ENCODE peak calls at places on chromosome 9, in eight cellular contexts. I is activated naive CD4-positive, alpha-beta T cell; C is SK-N-MC; F is fibroblast of pulmonary artery; X is amygdala; W is type B pancreatic cell; Q is gastrocnemius medialis; R is fibroblast of mammary gland. B is an unnamed sample.

GRCh38 chr9:109652971-109653370 is 127.0 kb upstream of the PALM2AKAP2 start:
- DNase-seq in I (no peak), C (no peak), F (peak; percentile 45), X (no peak), W (no peak), Q (no peak), R (peak; percentile 67), B (no peak)

GRCh38 chr9:133854785-133855184 is 116.6 kb upstream of the SARDH start:
- DNase-seq in I (no peak), C (no peak), F (no peak), X (no peak), W (no peak), Q (no peak), R (no peak), B (no peak)

GRCh38 chr9:131037336-131038255 is 28.6 kb downstream of the LAMC3 start:
- DNase-seq in I (no peak), C (no peak), F (no peak), X (no peak), W (no peak), Q (no peak), R (no peak), B (no peak)

GRCh38 chr9:97802276-97802675 is 50.8 kb upstream of the FOXE1 start:
- DNase-seq in I (no peak), C (no peak), F (peak; percentile 33), X (no peak), W (no peak), Q (no peak), R (peak; percentile 60), B (no peak)

GRCh38 chr9:92636627-92637026 is 33.3 kb downstream of the IPPK start:
- DNase-seq in I (no peak), C (no peak), F (no peak), X (no peak), W (peak; percentile 50), Q (no peak), R (no peak), B (peak; percentile 35)

GRCh38 chr9:36575411-36575882 is 2.8 kb downstream of the MELK start:
- DNase-seq in I (no peak), C (no peak), F (peak; percentile 71), X (no peak), W (no peak), Q (no peak), R (peak; percentile 65), B (no peak)

GRCh38 chr9:5626727-5627634 is 1.9 kb upstream of the RIC1 start:
- DNase-seq in I (no peak), C (peak; percentile 95), F (peak; percentile 95), X (no peak), W (no peak), Q (peak; percentile 83), R (peak; percentile 86), B (peak; percentile 74)

GRCh38 chr9:92133949-92134604 is 18.9 kb upstream of the SPTLC1 start:
- DNase-seq in I (peak; percentile 30), C (peak; percentile 32), F (peak; percentile 81), X (peak; percentile 50), W (peak; percentile 85), Q (no peak), R (peak; percentile 82), B (peak; percentile 72)

GRCh38 chr9:6219040-6219439 is 3.4 kb downstream of the IL33 start:
- DNase-seq in I (no peak), C (no peak), F (peak; percentile 75), X (no peak), W (no peak), Q (no peak), R (no peak), B (no peak)

GRCh38 chr9:29969408-29969807 is 2396.1 kb upstream of the C9orf72 start:
- DNase-seq in I (no peak), C (no peak), F (no peak), X (no peak), W (no peak), Q (no peak), R (no peak), B (no peak)

GRCh38 chr9:3732077-3733038 is 206.6 kb upstream of the RFX3 start:
- DNase-seq in I (no peak), C (peak; percentile 28), F (peak; percentile 92), X (peak; percentile 10), W (no peak), Q (peak; percentile 6), R (peak; percentile 86), B (no peak)

GRCh38 chr9:72443855-72444254 is 77.6 kb upstream of the TMC1 start:
- DNase-seq in I (no peak), C (no peak), F (no peak), X (no peak), W (no peak), Q (no peak), R (peak; percentile 10), B (no peak)

GRCh38 chr9:108021311-108021710 is 531.7 kb upstream of the KLF4 start:
- DNase-seq in I (no peak), C (no peak), F (no peak), X (no peak), W (no peak), Q (no peak), R (no peak), B (no peak)

GRCh38 chr9:70159630-70160029 is 99.1 kb upstream of the SMC5 start:
- DNase-seq in I (no peak), C (no peak), F (no peak), X (no peak), W (no peak), Q (no peak), R (no peak), B (no peak)

GRCh38 chr9:113011911-113012381 is at the start of gene ZNF883:
- DNase-seq in I (no peak), C (peak; percentile 5), F (peak; percentile 76), X (peak; percentile 55), W (peak; percentile 70), Q (no peak), R (peak; percentile 72), B (no peak)

GRCh38 chr9:14358523-14358922 is 44.6 kb upstream of the NFIB start:
- DNase-seq in I (no peak), C (no peak), F (no peak), X (no peak), W (no peak), Q (no peak), R (peak; percentile 70), B (no peak)

GRCh38 chr9:15373881-15374280 is 48.8 kb upstream of the SNAPC3 start:
- DNase-seq in I (no peak), C (no peak), F (peak; percentile 8), X (no peak), W (no peak), Q (no peak), R (no peak), B (no peak)

B was measured in tibial artery.